ENCODE peak calls at places on chromosomes 12 and 14, in six cellular contexts. F, L, A, V, P and I are unnamed samples.

GRCh38 chr12:110574044-110574443 is 9.1 kb downstream of the PPTC7 start:
- DNase-seq in V (no peak), L (no peak), A (no peak), F (no peak), P (no peak), I (no peak)

GRCh38 chr12:11963841-11964471 is 106.8 kb upstream of the BCL2L14 start:
- DNase-seq in F (no peak), P (no peak), A (no peak), V (no peak), L (no peak), I (no peak)

GRCh38 chr14:57502581-57503254 is 9.1 kb upstream of the CCDC198 start:
- DNase-seq in V (no peak), P (no peak), L (no peak), A (no peak), F (no peak), I (no peak)

GRCh38 chr14:101223561-101224162 is 320.1 kb upstream of the RTL1 start:
- DNase-seq in A (no peak), L (no peak), F (no peak), V (no peak), P (no peak), I (no peak)

GRCh38 chr14:90656986-90657385 is 159.2 kb downstream of the TTC7B start:
- DNase-seq in L (no peak), V (no peak), F (no peak), A (no peak), P (no peak), I (no peak)

GRCh38 chr14:59126714-59127436 is 61.6 kb upstream of the DAAM1 start:
- DNase-seq in L (peak; percentile 48), A (peak; percentile 68), F (peak; percentile 64), P (no peak), V (peak; percentile 67), I (peak; percentile 78)

GRCh38 chr12:45622210-45622937 is 107.1 kb upstream of the ARID2 start:
- DNase-seq in L (no peak), F (no peak), V (no peak), P (no peak), A (no peak), I (no peak)

GRCh38 chr12:16605666-16606116 is 271 bp downstream of the LMO3 start:
- DNase-seq in P (no peak), V (peak; percentile 14), F (peak; percentile 12), L (no peak), A (peak; percentile 18), I (no peak)

GRCh38 chr14:94139421-94139820 is 10.0 kb upstream of the IFI27L2 start:
- DNase-seq in A (no peak), V (no peak), P (no peak), L (no peak), F (no peak), I (no peak)

GRCh38 chr14:99734406-99735051 is 50.4 kb downstream of the CYP46A1 start:
- DNase-seq in A (no peak), V (no peak), F (no peak), P (no peak), L (no peak), I (no peak)

GRCh38 chr12:100913872-100914600 is 119.5 kb downstream of the ANO4 start:
- DNase-seq in V (no peak), L (no peak), A (no peak), P (no peak), F (peak; percentile 37), I (no peak)

GRCh38 chr12:68420225-68421008 is 88.3 kb upstream of the MDM1 start:
- DNase-seq in L (no peak), A (peak; percentile 16), V (no peak), F (peak; percentile 57), P (no peak), I (no peak)

GRCh38 chr14:61168126-61168525 is 113.0 kb downstream of the TMEM30B start:
- DNase-seq in L (no peak), A (no peak), V (no peak), P (no peak), F (no peak), I (no peak)

GRCh38 chr12:132003846-132004245 is 54.1 kb downstream of the EP400 start:
- DNase-seq in A (peak; percentile 48), V (no peak), P (no peak), L (no peak), F (peak; percentile 73), I (no peak)

GRCh38 chr12:991350-992278 is 591 bp downstream of the ERC1 start:
- DNase-seq in P (peak; percentile 41), V (peak; percentile 30), F (peak; percentile 29), L (no peak), A (peak; percentile 32), I (peak; percentile 37)

GRCh38 chr12:103924761-103925641 is 5.2 kb upstream of the HSP90B1 start:
- DNase-seq in F (peak; percentile 88), V (peak; percentile 47), L (no peak), P (no peak), A (peak; percentile 75), I (no peak)

GRCh38 chr12:12008931-12009611 is 61.7 kb upstream of the BCL2L14 start:
- DNase-seq in A (peak; percentile 77), L (peak; percentile 76), F (peak; percentile 31), V (peak; percentile 92), P (peak; percentile 64), I (peak; percentile 48)

GRCh38 chr12:51293693-51294092 is 23.5 kb upstream of the SMAGP start:
- DNase-seq in A (no peak), L (no peak), P (no peak), F (peak; percentile 15), V (no peak), I (no peak)

GRCh38 chr14:97445367-97445766 is 648.2 kb downstream of the VRK1 start:
- DNase-seq in F (no peak), P (no peak), V (no peak), A (no peak), L (no peak), I (no peak)

GRCh38 chr14:61699092-61699491 is 3.8 kb downstream of the HIF1A start:
- DNase-seq in V (no peak), L (no peak), P (no peak), F (no peak), A (no peak), I (no peak)

GRCh38 chr12:66287275-66287674 is 15.0 kb upstream of the HELB start:
- DNase-seq in P (no peak), L (no peak), V (no peak), F (no peak), A (no peak), I (no peak)

DNA sequence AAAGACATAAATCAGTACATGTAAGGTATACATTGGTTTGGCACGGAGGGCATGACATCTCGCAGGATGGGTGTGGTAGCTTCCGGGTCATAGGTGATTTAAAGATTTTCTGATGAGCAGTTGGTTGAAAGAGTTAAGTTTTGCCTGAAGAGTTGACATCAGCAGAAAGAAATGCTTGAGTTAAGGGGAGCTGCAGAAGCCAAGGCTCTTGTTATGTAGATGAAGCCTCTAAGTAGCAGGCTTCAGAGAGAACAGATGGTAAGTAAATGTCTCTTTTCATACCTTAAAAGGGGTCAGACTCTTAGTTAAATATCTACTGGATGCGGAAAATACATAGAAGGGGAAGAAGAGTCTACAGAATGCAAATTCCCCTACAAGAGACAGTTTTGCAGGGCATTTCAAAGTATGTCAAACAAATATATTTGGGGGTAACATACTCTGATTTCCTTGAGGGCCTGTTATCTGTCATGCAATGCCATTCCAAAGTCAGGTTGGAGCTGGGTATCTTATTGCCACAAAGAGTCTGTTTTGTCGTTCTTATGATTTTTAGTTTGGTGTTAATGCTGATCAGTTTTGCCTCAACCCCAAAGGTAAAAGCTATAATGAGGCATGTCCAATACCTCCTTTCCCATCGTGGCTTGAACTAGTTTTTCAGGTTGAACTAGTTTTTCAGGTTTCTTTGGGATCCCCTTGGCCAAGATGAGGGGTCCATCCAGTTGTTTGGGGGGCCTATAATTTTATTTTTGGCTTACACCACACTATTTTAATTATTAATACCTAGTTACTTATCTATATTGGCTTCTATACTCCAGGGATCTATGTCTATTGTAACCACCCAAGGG is 67.0 kb downstream of the PTHLH start:
- DNase-seq in L (no peak), V (peak; percentile 80), P (no peak), F (no peak), A (no peak), I (no peak)
- H2BK120ac ChIP-seq in L (no peak overlapping the region), V (peak overlapping the region; percentile 84), P (peak overlapping the region; percentile 81), F (peak overlapping the region; percentile 67), A (no peak overlapping the region), I (peak overlapping the region; percentile 99)

GRCh38 chr12:62543324-62543723 is 76.7 kb downstream of the MON2 start:
- DNase-seq in L (no peak), V (no peak), A (no peak), P (no peak), F (no peak), I (no peak)

GRCh38 chr12:62542814-62543213 is 76.2 kb downstream of the MON2 start:
- DNase-seq in L (no peak), A (no peak), V (no peak), F (no peak), P (no peak), I (no peak)

GRCh38 chr12:62540354-62540753 is 73.7 kb downstream of the MON2 start:
- DNase-seq in P (no peak), V (no peak), A (no peak), F (no peak), L (no peak), I (no peak)

GRCh38 chr12:62543741-62544140 is 77.1 kb downstream of the MON2 start:
- DNase-seq in P (no peak), V (no peak), L (no peak), A (no peak), F (no peak), I (no peak)
- H3K36me3 ChIP-seq in P (peaks cover 21% of the 10 kb centered on the region), V (no peaks in the 10 kb centered on the region), L (peaks cover 2% of the 10 kb centered on the region), A (peaks cover 9% of the 10 kb centered on the region), F (peaks cover 20% of the 10 kb centered on the region), I (peaks cover 7% of the 10 kb centered on the region)

DNA sequence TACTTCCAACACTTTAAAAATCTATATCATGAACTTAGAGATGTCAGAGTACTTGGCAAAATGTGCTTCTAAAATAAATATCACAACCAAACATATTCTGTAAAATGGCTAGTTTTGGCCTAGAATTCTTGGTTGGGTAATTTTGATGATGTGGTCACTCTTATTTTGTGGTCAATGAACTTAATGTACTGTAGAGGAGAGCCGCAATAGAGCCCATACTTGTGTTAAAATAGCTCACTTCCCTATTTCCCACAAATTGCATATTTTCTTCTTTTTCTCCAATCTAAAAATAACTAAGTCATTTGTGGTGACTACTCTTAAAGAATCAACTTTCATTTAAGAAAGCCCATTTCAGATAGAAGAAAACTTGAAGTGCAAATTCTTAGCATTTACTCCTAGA is 619.4 kb downstream of the CCER1 start:
- DNase-seq in L (no peak), F (no peak), V (no peak), A (no peak), P (no peak), I (no peak)
- H3K23ac ChIP-seq in L (no peak overlapping the region), F (no peak overlapping the region), V (no peak overlapping the region), A (no peak overlapping the region), P (no peak overlapping the region), I (no peak overlapping the region)

DNA sequence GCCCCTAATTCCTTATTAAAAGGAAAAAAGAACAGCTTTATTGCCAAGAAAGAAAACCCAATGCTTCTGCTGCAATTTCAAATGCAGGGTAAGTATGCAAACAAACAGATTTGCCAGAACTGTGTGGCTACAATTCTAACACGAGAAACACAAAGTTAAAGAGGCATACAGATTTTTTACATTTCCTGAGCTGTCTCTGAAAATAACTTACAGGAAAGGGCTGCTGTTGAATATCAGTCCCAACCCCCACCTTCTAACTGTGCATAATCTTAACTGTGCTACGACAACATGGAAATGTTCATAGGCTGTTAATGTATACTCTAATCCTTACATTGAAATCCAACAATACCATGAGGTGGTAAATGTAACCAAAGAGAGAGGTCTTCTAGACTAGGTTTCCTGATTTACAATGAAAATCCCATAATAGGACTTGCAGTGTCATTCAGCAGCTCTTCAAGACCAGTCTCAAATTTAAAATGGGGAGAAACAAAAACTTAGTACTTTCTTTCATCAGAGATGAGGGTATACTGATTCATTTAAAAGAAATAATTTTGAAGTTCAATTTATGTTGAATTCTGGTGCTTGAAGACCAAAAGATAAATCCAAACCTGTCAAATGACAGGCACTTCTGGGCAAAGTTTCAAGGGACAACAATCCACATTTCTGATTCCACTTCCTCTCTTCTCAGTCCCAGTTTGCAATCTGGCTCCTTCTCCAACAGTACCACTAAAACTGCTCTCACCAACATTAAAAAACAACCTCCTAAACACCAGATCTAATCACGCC is 14.4 kb downstream of the FGD6 start:
- DNase-seq in F (no peak), A (peak; percentile 26), P (no peak), V (no peak), L (no peak), I (no peak)
- H2BK120ac ChIP-seq in F (peak overlapping the region; percentile 21), A (no peak overlapping the region), P (no peak overlapping the region), V (no peak overlapping the region), L (no peak overlapping the region), I (no peak overlapping the region)